ENCODE peak calls at places on chromosomes 13 and 19, in ten cellular contexts. V is memory B cell; Q is AG08396; F is RWPE1; K is AG08395; J is Calu3; W is activated naive CD4-positive, alpha-beta T cell treated with anti-CD3 and anti-CD28 coated beads for 36 hours; R is NCI-H1092; G is upper lobe of right lung; M is GM04503. H is an unnamed sample.

GRCh38 chr13:33270906-33271538 is 14.5 kb downstream of the STARD13 start:
- DNase-seq in V (no peak), Q (no peak), F (no peak), K (no peak), J (no peak), W (no peak), R (no peak), G (no peak), M (no peak), H (no peak)

GRCh38 chr19:17539288-17540117 is 15.9 kb upstream of the COLGALT1 start:
- DNase-seq in V (peak; percentile 98), Q (peak; percentile 99), F (peak; percentile 98), K (peak; percentile 97), J (peak; percentile 87), W (peak; percentile 97), R (peak; percentile 94), G (peak; percentile 96), M (peak; percentile 34), H (peak; percentile 99)

GRCh38 chr19:32220951-32221350 is 124.5 kb upstream of the ZNF507 start:
- DNase-seq in V (no peak), Q (no peak), F (no peak), K (no peak), J (no peak), W (no peak), R (no peak), G (peak; percentile 23), M (no peak), H (no peak)

GRCh38 chr19:6276447-6276846 is 3.3 kb downstream of the MLLT1 start:
- DNase-seq in V (no peak), Q (no peak), F (no peak), K (peak; percentile 66), J (no peak), W (no peak), R (no peak), G (peak; percentile 83), M (peak; percentile 68), H (no peak)

GRCh38 chr19:43623889-43624670 is 4.7 kb upstream of the ZNF428 start:
- DNase-seq in V (no peak), Q (no peak), F (no peak), K (no peak), J (no peak), W (no peak), R (no peak), G (no peak), M (no peak), H (no peak)

GRCh38 chr19:1360818-1361461 is 22.8 kb upstream of the NDUFS7 start:
- DNase-seq in V (no peak), Q (peak; percentile 84), F (no peak), K (peak; percentile 83), J (no peak), W (no peak), R (peak; percentile 51), G (peak; percentile 74), M (peak; percentile 74), H (no peak)

GRCh38 chr13:109517516-109517915 is 268.9 kb downstream of the IRS2 start:
- DNase-seq in V (no peak), Q (peak; percentile 25), F (no peak), K (peak; percentile 25), J (no peak), W (no peak), R (no peak), G (no peak), M (no peak), H (no peak)

GRCh38 chr13:73922728-73923393 is 211.3 kb downstream of the KLF12 start:
- DNase-seq in V (no peak), Q (no peak), F (no peak), K (peak; percentile 32), J (no peak), W (no peak), R (no peak), G (no peak), M (no peak), H (no peak)

GRCh38 chr13:105773887-105774538 is 761.4 kb downstream of the EFNB2 start:
- DNase-seq in V (no peak), Q (no peak), F (no peak), K (no peak), J (peak; percentile 4), W (no peak), R (no peak), G (no peak), M (no peak), H (no peak)

GRCh38 chr19:38389101-38389925 is 816 bp downstream of the SPRED3 start:
- DNase-seq in V (no peak), Q (peak; percentile 89), F (peak; percentile 91), K (peak; percentile 89), J (no peak), W (no peak), R (no peak), G (no peak), M (peak; percentile 38), H (no peak)

GRCh38 chr13:39451860-39452301 is 151.1 kb downstream of the LHFPL6 start:
- DNase-seq in V (no peak), Q (no peak), F (no peak), K (no peak), J (no peak), W (no peak), R (peak; percentile 47), G (no peak), M (no peak), H (peak; percentile 55)

GRCh38 chr19:30923096-30923495 is 426.1 kb downstream of the TSHZ3 start:
- DNase-seq in V (no peak), Q (no peak), F (no peak), K (no peak), J (no peak), W (no peak), R (no peak), G (no peak), M (no peak), H (no peak)

GRCh38 chr19:4969772-4970531 is 1.0 kb downstream of the KDM4B start:
- DNase-seq in V (no peak), Q (no peak), F (no peak), K (peak; percentile 10), J (no peak), W (peak; percentile 38), R (no peak), G (no peak), M (no peak), H (peak; percentile 68)

GRCh38 chr19:1690570-1691307 is 38.3 kb upstream of the TCF3 start:
- DNase-seq in V (peak; percentile 61), Q (peak; percentile 54), F (peak; percentile 79), K (peak; percentile 24), J (peak; percentile 82), W (peak; percentile 70), R (peak; percentile 15), G (peak; percentile 81), M (no peak), H (peak; percentile 91)

GRCh38 chr19:32246032-32246431 is 99.4 kb upstream of the ZNF507 start:
- DNase-seq in V (no peak), Q (no peak), F (no peak), K (no peak), J (no peak), W (no peak), R (no peak), G (no peak), M (no peak), H (no peak)

GRCh38 chr13:25881946-25882574 is 169.8 kb downstream of the SHISA2 start:
- DNase-seq in V (no peak), Q (no peak), F (no peak), K (no peak), J (no peak), W (no peak), R (peak; percentile 69), G (no peak), M (no peak), H (no peak)

GRCh38 chr13:28819748-28820098 is 416 bp upstream of the MTUS2 start:
- DNase-seq in V (no peak), Q (peak; percentile 80), F (no peak), K (peak; percentile 40), J (peak; percentile 66), W (peak; percentile 53), R (peak; percentile 9), G (peak; percentile 77), M (no peak), H (peak; percentile 53)

GRCh38 chr13:32047088-32047487 is 15.5 kb downstream of the FRY start:
- DNase-seq in V (no peak), Q (no peak), F (no peak), K (no peak), J (no peak), W (no peak), R (no peak), G (no peak), M (no peak), H (no peak)

GRCh38 chr19:43148233-43148632 is 38.1 kb downstream of the PSG5 start:
- DNase-seq in V (no peak), Q (peak; percentile 15), F (peak; percentile 65), K (peak; percentile 35), J (no peak), W (no peak), R (no peak), G (no peak), M (peak; percentile 75), H (no peak)

GRCh38 chr19:3108775-3109174 is 14.6 kb downstream of the GNA11 start:
- DNase-seq in V (peak; percentile 73), Q (peak; percentile 75), F (no peak), K (peak; percentile 65), J (peak; percentile 57), W (peak; percentile 77), R (peak; percentile 60), G (no peak), M (no peak), H (peak; percentile 89)

GRCh38 chr19:38735257-38735686 is 9.0 kb downstream of the CAPN12 start:
- DNase-seq in V (peak; percentile 71), Q (no peak), F (no peak), K (no peak), J (peak; percentile 54), W (no peak), R (no peak), G (peak; percentile 70), M (no peak), H (no peak)

GRCh38 chr19:815079-815774 is 6.5 kb downstream of the PLPPR3 start:
- DNase-seq in V (no peak), Q (no peak), F (no peak), K (no peak), J (no peak), W (no peak), R (no peak), G (no peak), M (no peak), H (no peak)

GRCh38 chr19:6495947-6496346 is 6.2 kb downstream of the TUBB4A start:
- DNase-seq in V (no peak), Q (no peak), F (no peak), K (no peak), J (no peak), W (no peak), R (no peak), G (no peak), M (no peak), H (peak; percentile 22)

GRCh38 chr19:4083677-4084546 is 17.2 kb upstream of the ZBTB7A start:
- DNase-seq in V (no peak), Q (no peak), F (no peak), K (no peak), J (peak; percentile 66), W (peak; percentile 56), R (no peak), G (peak; percentile 79), M (no peak), H (no peak)

GRCh38 chr19:54470991-54471782 is 1.9 kb downstream of the CDC42EP5 start:
- DNase-seq in V (no peak), Q (peak; percentile 42), F (peak; percentile 47), K (peak; percentile 15), J (peak; percentile 52), W (no peak), R (no peak), G (no peak), M (no peak), H (no peak)

GRCh38 chr13:28273919-28274318 is 135.6 kb downstream of the PAN3 start:
- DNase-seq in V (no peak), Q (no peak), F (no peak), K (no peak), J (no peak), W (no peak), R (no peak), G (no peak), M (no peak), H (peak; percentile 64)

GRCh38 chr13:67023088-67023893 is 206.8 kb downstream of the PCDH9 start:
- DNase-seq in V (no peak), Q (no peak), F (peak; percentile 12), K (peak; percentile 8), J (peak; percentile 3), W (no peak), R (peak; percentile 36), G (no peak), M (no peak), H (no peak)

GRCh38 chr13:112510002-112510780 is 77.8 kb downstream of the TUBGCP3 start:
- DNase-seq in V (no peak), Q (peak; percentile 81), F (peak; percentile 29), K (peak; percentile 80), J (no peak), W (no peak), R (peak; percentile 56), G (no peak), M (no peak), H (peak; percentile 81)